ENCODE peak calls at places on chromosomes 11 and 22, in six cellular contexts. M is activated CD8-positive, alpha-beta memory T cell treated with anti-CD3 and anti-CD28 coated beads, Interleukin-2, amount 50 U/mL, for 48 hours; U is skeletal muscle cell; K is cardiac muscle cell; Z is glutamatergic neuron; O is activated T-cell treated with anti-CD3 and anti-CD28 coated beads for 1 hour. J is an unnamed sample.

GRCh38 chr11:112881461-112881860 is 79.8 kb upstream of the NCAM1 start:
- DNase-seq in M (no peak), U (no peak), K (peak), Z (peak), O (no peak), J (peak)

GRCh38 chr11:78228467-78228866 is 39.7 kb downstream of the USP35 start:
- DNase-seq in M (no peak), U (no peak), K (peak), Z (no peak), O (no peak), J (peak)

GRCh38 chr22:23401910-23402274 is 178.2 kb downstream of the IGLL1 start:
- DNase-seq in M (no peak), U (no peak), K (no peak), Z (no peak), O (no peak), J (no peak)

GRCh38 chr11:110253525-110253924 is 42.9 kb downstream of the RDX start:
- DNase-seq in M (no peak), U (no peak), K (no peak), Z (no peak), O (no peak), J (no peak)

GRCh38 chr11:122069946-122070345 is 46.1 kb downstream of the BLID start:
- DNase-seq in M (no peak), U (peak), K (peak), Z (peak), O (no peak), J (peak)

GRCh38 chr11:2470495-2470894 is 25.7 kb downstream of the KCNQ1 start:
- DNase-seq in M (no peak), U (no peak), K (no peak), Z (no peak), O (no peak), J (peak)

GRCh38 chr11:126185200-126186030 is 26.0 kb downstream of the RPUSD4 start:
- DNase-seq in M (no peak), U (no peak), K (no peak), Z (no peak), O (no peak), J (no peak)

GRCh38 chr11:34209809-34210208 is 104.4 kb downstream of the NAT10 start:
- DNase-seq in M (no peak), U (no peak), K (no peak), Z (no peak), O (no peak), J (no peak)

GRCh38 chr11:66727883-66728759 is 895 bp downstream of the SPTBN2 start:
- DNase-seq in M (no peak), U (no peak), K (no peak), Z (peak), O (no peak), J (no peak)

GRCh38 chr11:86798988-86799387 is 1.4 kb upstream of the PRSS23 start:
- DNase-seq in M (no peak), U (peak), K (peak), Z (no peak), O (no peak), J (peak)

GRCh38 chr22:46422896-46423295 is 87.4 kb downstream of the TRMU start:
- DNase-seq in M (no peak), U (no peak), K (no peak), Z (peak), O (no peak), J (no peak)

GRCh38 chr11:125772834-125773505 is 5.7 kb downstream of the PATE2 start:
- DNase-seq in M (no peak), U (peak), K (peak), Z (no peak), O (no peak), J (no peak)

GRCh38 chr22:35919002-35919542 is 109.6 kb downstream of the RBFOX2 start:
- DNase-seq in M (no peak), U (no peak), K (no peak), Z (no peak), O (no peak), J (no peak)

GRCh38 chr11:66956689-66957290 is 1.4 kb downstream of the PC start:
- DNase-seq in M (no peak), U (peak), K (peak), Z (no peak), O (no peak), J (no peak)

GRCh38 chr11:117560786-117561530 is 233.3 kb downstream of the CEP164 start:
- DNase-seq in M (no peak), U (no peak), K (no peak), Z (no peak), O (no peak), J (no peak)

GRCh38 chr11:3126207-3126865 is 38.8 kb downstream of the OSBPL5 start:
- DNase-seq in M (no peak), U (no peak), K (no peak), Z (no peak), O (no peak), J (no peak)

GRCh38 chr11:113906038-113906437 is 1.4 kb downstream of the HTR3B start:
- DNase-seq in M (no peak), U (no peak), K (peak), Z (no peak), O (no peak), J (no peak)

GRCh38 chr11:29319231-29319630 is 697.6 kb downstream of the KCNA4 start:
- DNase-seq in M (no peak), U (no peak), K (no peak), Z (no peak), O (no peak), J (no peak)

GRCh38 chr11:8403310-8403709 is 139.6 kb upstream of the LMO1 start:
- DNase-seq in M (no peak), U (no peak), K (peak), Z (no peak), O (no peak), J (no peak)